ENCODE peak calls at places on chromosomes 11 and 22, in six cellular contexts. J is PC-9, U is lung, T is ovary, H is gastrocnemius medialis, N is sigmoid colon. M is an unnamed sample. For H3K4me1, the result is how much of the 10 kb centered on the place peaks cover.

GRCh38 chr22:46964773-46965550 is 202.5 kb downstream of the TBC1D22A start:
- DNase-seq in H (no peak), J (no peak), N (peak), T (no peak), U (no peak), M (no peak)

GRCh38 chr11:35079581-35079980 is 59.4 kb upstream of the CD44 start:
- DNase-seq in N (no peak), J (no peak), U (no peak), H (no peak), T (no peak), M (no peak)

GRCh38 chr22:42294034-42294985 is 23.9 kb upstream of the TCF20 start:
- DNase-seq in T (peak), U (no peak), N (no peak), J (no peak), H (no peak), M (peak)

GRCh38 chr11:125881291-125881690 is 6.2 kb upstream of the HYLS1 start:
- DNase-seq in J (no peak), T (no peak), H (no peak), N (no peak), U (no peak), M (no peak)

GRCh38 chr11:126115253-126115540 is 52.5 kb upstream of the CDON start:
- DNase-seq in T (peak), H (no peak), J (no peak), N (peak), U (peak), M (peak)

GRCh38 chr11:12274056-12274455 is 103.3 kb upstream of the PARVA start:
- DNase-seq in H (no peak), U (no peak), J (no peak), T (no peak), N (peak), M (no peak)

GRCh38 chr11:59216654-59217640 is 4.2 kb upstream of the MPEG1 start:
- DNase-seq in N (peak), J (peak), H (peak), T (no peak), U (peak), M (no peak)

GRCh38 chr11:6603287-6604080 is at the start of the genes ILK and RRP8:
- DNase-seq in J (peak), U (peak), N (peak), H (peak), T (peak), M (peak)

GRCh38 chr11:110295487-110296225 is 758 bp downstream of the RDX start:
- DNase-seq in N (peak), U (peak), H (peak), J (peak), T (peak), M (peak)

GRCh38 chr11:112304914-112305313 is 44.3 kb upstream of the PLET1 start:
- DNase-seq in U (no peak), J (no peak), H (no peak), T (no peak), N (no peak), M (no peak)

GRCh38 chr11:8325905-8326304 is 62.2 kb upstream of the LMO1 start:
- DNase-seq in N (peak), T (no peak), H (no peak), U (no peak), J (no peak), M (no peak)
- H3K4me3 ChIP-seq in N (no peak), T (no peak), H (no peak), U (no peak), J (no peak), M (no peak)

GRCh38 chr11:73382183-73382582 is 6.0 kb downstream of the RELT start:
- DNase-seq in H (no peak), U (no peak), T (no peak), N (no peak), J (no peak), M (no peak)
- H3K4me1 ChIP-seq in H (half or more), U (under half), T (under half), N (under half), J (under half), M (under half)

DNA sequence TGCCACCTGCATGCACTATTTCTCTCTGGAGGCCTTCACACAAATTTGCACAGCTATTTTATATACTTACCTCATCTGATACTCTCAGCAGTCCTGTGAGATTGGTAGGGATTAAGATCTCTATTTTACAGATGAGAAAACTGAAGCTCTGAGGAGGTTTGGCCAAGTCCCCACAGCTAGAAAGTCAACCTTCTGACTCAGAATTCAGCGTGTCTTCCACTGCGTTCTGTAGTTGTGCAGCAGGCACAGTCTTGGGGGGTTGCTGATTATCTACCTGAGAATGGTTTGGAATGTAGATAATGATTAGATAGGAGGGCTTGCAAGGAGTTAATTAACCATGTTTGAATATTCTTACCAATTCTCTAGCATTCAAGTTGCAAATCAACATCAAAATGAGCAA is 2.5 kb upstream of the SORL1 start:
- DNase-seq in H (no peak), T (no peak), J (no peak), N (no peak), U (no peak), M (no peak)
- H3K4me3 ChIP-seq in H (no peak), T (no peak), J (no peak), N (no peak), U (no peak), M (no peak)

GRCh38 chr11:2382129-2382517 is 5.0 kb downstream of the CD81 start:
- DNase-seq in T (no peak), U (no peak), H (no peak), J (no peak), N (peak), M (peak)

GRCh38 chr11:2380807-2381350 is 3.8 kb downstream of the CD81 start:
- DNase-seq in T (peak), H (peak), J (no peak), U (peak), N (peak), M (peak)

GRCh38 chr11:2380396-2380795 is 3.3 kb downstream of the CD81 start:
- DNase-seq in J (no peak), U (no peak), T (no peak), H (no peak), N (no peak), M (no peak)

GRCh38 chr11:2382927-2383822 is 6.1 kb downstream of the CD81 start:
- DNase-seq in U (no peak), N (peak), H (peak), T (peak), J (no peak), M (peak)

DNA sequence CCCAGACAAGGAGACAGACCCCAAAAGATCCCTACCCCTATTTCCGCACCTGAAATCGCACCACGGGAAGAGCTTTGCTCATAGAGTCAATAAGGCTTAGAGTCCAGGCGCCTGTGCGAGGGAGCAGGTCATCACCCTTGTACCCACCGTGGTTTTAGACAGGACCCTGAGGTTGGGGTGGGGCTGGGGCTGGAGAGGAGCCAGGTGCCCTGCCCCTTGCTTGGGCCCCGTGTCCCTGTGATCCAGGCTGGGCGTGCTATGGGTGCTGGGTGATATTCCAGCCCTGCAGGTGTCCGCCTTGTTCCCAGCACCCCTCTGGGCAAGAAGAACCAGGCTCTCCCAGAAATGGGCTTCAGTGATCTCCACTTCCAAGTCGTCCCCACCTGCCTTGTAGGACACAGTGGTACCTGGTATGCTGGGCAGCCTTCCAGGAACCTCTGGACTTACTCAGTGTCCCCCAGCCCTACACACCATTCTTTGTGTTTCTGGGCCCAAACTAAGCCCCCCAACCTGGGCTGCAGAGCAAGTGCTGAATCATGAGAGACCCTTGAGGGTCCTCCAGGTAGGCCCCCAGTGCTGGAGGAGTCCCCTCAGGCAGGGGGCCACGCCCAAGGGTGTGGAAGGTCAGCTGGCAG is 4.5 kb downstream of the CD81 start:
- DNase-seq in J (no peak), H (no peak), T (no peak), N (peak), U (no peak), M (peak)
- H3K4me1 ChIP-seq in J (under half), H (half or more), T (under half), N (under half), U (under half), M (half or more)

DNA sequence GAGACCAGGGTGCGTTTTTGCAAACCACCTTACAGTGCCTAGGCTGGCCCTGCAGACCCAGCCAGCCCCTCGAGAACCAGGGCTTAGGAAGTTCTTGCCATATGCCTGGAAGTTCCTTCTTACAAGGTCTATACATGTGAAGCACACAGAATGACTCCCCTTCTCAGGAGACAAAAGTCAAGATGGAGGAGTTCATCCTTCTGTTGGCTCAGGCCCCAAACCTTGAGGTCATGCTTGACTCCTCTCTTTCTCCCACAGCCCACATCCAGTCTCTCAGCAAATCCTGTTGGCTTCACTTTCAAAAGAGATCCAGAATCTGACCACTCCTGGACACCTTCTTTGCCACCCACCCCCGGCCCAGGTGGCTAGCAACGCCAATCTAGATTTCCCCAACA is 1.7 kb upstream of the CD248 start:
- DNase-seq in J (no peak), T (no peak), H (no peak), U (no peak), N (no peak), M (no peak)
- H3K4me3 ChIP-seq in J (no peak), T (no peak), H (no peak), U (no peak), N (no peak), M (no peak)

M was measured in mucosa of descending colon.